ENCODE peak calls at places on chromosomes 5 and 9, in five cellular contexts. D is effector memory CD4-positive, alpha-beta T cell; Z is CD4-positive, CD25-positive, alpha-beta regulatory T cell; S is iPS DF 6.9; R is naive thymus-derived CD4-positive, alpha-beta T cell. E is an unnamed sample.
A peak's percentile ranks its signal among the peaks of the same experiment; 100 is the strongest.

GRCh38 chr5:14217587-14217986 is 74.4 kb downstream of the TRIO start:
- DNase-seq in Z (no peak), R (no peak), S (no peak), D (no peak), E (no peak)

GRCh38 chr5:25858019-25858418 is 1180.4 kb downstream of the CDH9 start:
- DNase-seq in D (no peak), R (no peak), S (peak; percentile 57), Z (no peak), E (no peak)

GRCh38 chr9:126058631-126059030 is 268.0 kb upstream of the MVB12B start:
- DNase-seq in D (no peak), Z (no peak), S (no peak), R (no peak), E (no peak)

GRCh38 chr9:132214027-132214622 is 52.3 kb downstream of the NTNG2 start:
- DNase-seq in Z (no peak), D (no peak), S (peak; percentile 45), R (no peak), E (no peak)

GRCh38 chr5:58542709-58543108 is 40.2 kb upstream of the RAB3C start:
- DNase-seq in Z (no peak), S (no peak), D (no peak), R (no peak), E (no peak)

GRCh38 chr9:108526518-108526917 is 329.3 kb downstream of the ACTL7B start:
- DNase-seq in S (no peak), R (no peak), Z (no peak), D (no peak), E (no peak)

GRCh38 chr5:124979174-124979573 is 232.7 kb upstream of the ZNF608 start:
- DNase-seq in D (no peak), R (no peak), Z (no peak), S (no peak), E (no peak)

GRCh38 chr9:22147818-22148573 is 138.9 kb upstream of the CDKN2B start:
- DNase-seq in Z (no peak), D (peak; percentile 2), S (no peak), R (no peak), E (peak; percentile 28)

GRCh38 chr9:8599937-8600336 is 800.4 kb upstream of the DMAC1 start:
- DNase-seq in S (peak; percentile 39), D (no peak), R (no peak), Z (no peak), E (no peak)

GRCh38 chr9:93001036-93001435 is 53.7 kb downstream of the FGD3 start:
- DNase-seq in D (no peak), S (no peak), R (no peak), Z (no peak), E (peak; percentile 42)

GRCh38 chr5:77379558-77380061 is 112.5 kb downstream of the WDR41 start:
- DNase-seq in S (no peak), Z (no peak), R (no peak), D (no peak), E (peak; percentile 51)

GRCh38 chr5:75277463-75277862 is 40.8 kb upstream of the ANKRD31 start:
- DNase-seq in S (no peak), Z (no peak), R (no peak), D (no peak), E (no peak)

GRCh38 chr5:125237026-125237425 is 490.6 kb upstream of the ZNF608 start:
- DNase-seq in R (no peak), S (no peak), D (no peak), Z (no peak), E (no peak)

GRCh38 chr5:144812770-144813169 is 642.1 kb downstream of the KCTD16 start:
- DNase-seq in S (no peak), Z (no peak), D (no peak), R (no peak), E (no peak)

GRCh38 chr9:93154293-93154903 is 20.3 kb upstream of the NINJ1 start:
- DNase-seq in R (no peak), D (no peak), S (no peak), Z (no peak), E (peak; percentile 39)

GRCh38 chr5:32865475-32865874 is 154.4 kb downstream of the NPR3 start:
- DNase-seq in S (no peak), D (no peak), Z (no peak), R (no peak), E (no peak)

GRCh38 chr9:107173422-107174180 is 109.5 kb upstream of the RAD23B start:
- DNase-seq in R (no peak), D (no peak), Z (no peak), S (no peak), E (no peak)

GRCh38 chr9:2802494-2802921 is 41.4 kb downstream of the PUM3 start:
- DNase-seq in D (no peak), Z (no peak), S (no peak), R (no peak), E (no peak)

GRCh38 chr5:147645172-147645571 is 135.3 kb upstream of the DPYSL3 start:
- DNase-seq in R (no peak), S (no peak), D (no peak), Z (no peak), E (no peak)

GRCh38 chr9:131034268-131034667 is 25.3 kb downstream of the LAMC3 start:
- DNase-seq in S (no peak), Z (no peak), R (no peak), D (no peak), E (no peak)

GRCh38 chr9:120212153-120212852 is 367.7 kb downstream of the CDK5RAP2 start:
- DNase-seq in R (no peak), D (no peak), S (no peak), Z (no peak), E (no peak)

GRCh38 chr9:132648283-132648682 is 21.5 kb downstream of the DDX31 start:
- DNase-seq in D (no peak), S (no peak), R (no peak), Z (no peak), E (no peak)

GRCh38 chr9:69379250-69379982 is 54.4 kb downstream of the ENTREP1 start:
- DNase-seq in Z (no peak), S (no peak), R (no peak), D (no peak), E (no peak)

GRCh38 chr5:122533825-122534224 is 221.8 kb downstream of the SNCAIP start:
- DNase-seq in R (no peak), Z (no peak), D (no peak), S (no peak), E (no peak)

GRCh38 chr5:122534829-122535228 is 222.8 kb downstream of the SNCAIP start:
- DNase-seq in D (no peak), S (no peak), Z (no peak), R (no peak), E (no peak)

GRCh38 chr5:122532035-122532434 is 220.0 kb downstream of the SNCAIP start:
- DNase-seq in S (no peak), Z (no peak), R (no peak), D (no peak), E (no peak)
- H3K27ac ChIP-seq in S (no peak overlapping the region), Z (no peak overlapping the region), R (no peak overlapping the region), D (no peak overlapping the region), E (no peak overlapping the region)

DNA sequence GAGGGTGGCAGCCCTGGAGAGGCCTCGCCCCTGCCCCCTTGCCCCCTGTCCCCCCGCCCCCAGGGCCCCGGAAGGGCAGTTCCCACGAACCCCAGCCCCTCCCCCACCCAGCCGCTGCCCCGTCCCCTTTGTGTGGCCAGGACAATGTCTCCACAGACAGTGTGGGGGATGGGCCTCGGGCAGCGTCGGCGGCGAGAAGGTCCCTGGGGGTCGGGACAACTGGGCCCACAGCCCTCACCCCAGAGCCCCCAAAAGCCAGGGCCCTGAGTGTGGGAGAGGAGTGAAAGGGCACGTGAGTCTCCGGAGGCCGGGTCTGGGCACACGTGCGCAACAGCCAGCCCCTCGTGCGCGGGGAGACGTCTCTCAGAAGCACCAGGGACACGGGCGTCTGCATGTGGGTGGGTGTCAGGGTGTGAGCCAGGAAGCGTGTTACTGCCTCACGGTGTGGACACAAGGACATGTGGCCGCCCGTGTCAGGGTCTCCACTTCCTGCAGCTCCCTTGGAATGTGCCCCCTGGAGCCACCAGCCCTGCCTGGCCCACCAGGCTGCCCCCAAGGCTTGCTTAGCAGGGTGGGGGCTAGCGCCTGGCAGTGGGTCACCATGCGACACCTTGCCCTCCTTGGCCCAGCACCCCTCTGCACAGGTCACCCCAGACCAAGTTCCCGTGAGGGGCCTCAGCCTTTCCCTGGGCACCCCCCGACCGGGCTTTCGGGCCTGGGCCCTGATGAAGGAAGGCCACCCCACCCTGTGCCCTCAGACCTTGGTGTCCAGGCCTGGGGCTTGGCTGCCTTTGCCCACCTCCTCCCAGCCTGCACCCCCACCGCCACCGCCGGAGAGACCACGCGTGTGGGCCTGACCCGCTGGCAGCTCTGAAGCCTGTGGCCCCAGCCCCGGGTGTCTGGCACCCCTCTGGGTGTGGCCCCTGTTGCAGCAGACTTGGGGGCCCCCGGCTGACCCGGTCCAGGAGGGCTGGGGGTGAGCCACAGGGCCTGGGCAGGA is 12.8 kb upstream of the NRARP start:
- DNase-seq in D (no peak), R (peak; percentile 8), S (no peak), Z (no peak), E (no peak)
- H3K4me1 ChIP-seq in D (peaks cover 4% of the 10 kb centered on the region), R (no peaks in the 10 kb centered on the region), S (peaks cover 9% of the 10 kb centered on the region), Z (peaks cover 31% of the 10 kb centered on the region), E (no peaks in the 10 kb centered on the region)

GRCh38 chr5:54360925-54361662 is 50.7 kb upstream of the ARL15 start:
- DNase-seq in Z (no peak), R (no peak), S (no peak), D (no peak), E (no peak)

GRCh38 chr5:54362992-54363630 is 52.7 kb upstream of the ARL15 start:
- DNase-seq in S (no peak), D (no peak), Z (no peak), R (no peak), E (no peak)

GRCh38 chr5:54362434-54362833 is 52.1 kb upstream of the ARL15 start:
- DNase-seq in R (no peak), Z (no peak), D (no peak), S (no peak), E (no peak)

GRCh38 chr5:54360089-54360488 is 49.7 kb upstream of the ARL15 start:
- DNase-seq in D (no peak), S (no peak), R (no peak), Z (no peak), E (no peak)

GRCh38 chr5:54361683-54362411 is 51.5 kb upstream of the ARL15 start:
- DNase-seq in S (no peak), Z (no peak), D (no peak), R (no peak), E (no peak)
- H3K4me3 ChIP-seq in S (no peak overlapping the region), Z (no peak overlapping the region), D (no peak overlapping the region), R (no peak overlapping the region), E (no peak overlapping the region)

GRCh38 chr9:124707667-124708066 is 63.4 kb downstream of the NR6A1 start:
- DNase-seq in D (no peak), S (no peak), R (no peak), Z (no peak), E (no peak)

GRCh38 chr9:124706685-124707084 is 64.4 kb downstream of the NR6A1 start:
- DNase-seq in R (no peak), D (no peak), Z (no peak), S (no peak), E (no peak)

GRCh38 chr9:124709291-124709690 is 61.8 kb downstream of the NR6A1 start:
- DNase-seq in Z (no peak), D (no peak), S (no peak), R (no peak), E (no peak)

GRCh38 chr9:124708633-124709032 is 62.5 kb downstream of the NR6A1 start:
- DNase-seq in R (no peak), S (no peak), Z (no peak), D (no peak), E (no peak)

DNA sequence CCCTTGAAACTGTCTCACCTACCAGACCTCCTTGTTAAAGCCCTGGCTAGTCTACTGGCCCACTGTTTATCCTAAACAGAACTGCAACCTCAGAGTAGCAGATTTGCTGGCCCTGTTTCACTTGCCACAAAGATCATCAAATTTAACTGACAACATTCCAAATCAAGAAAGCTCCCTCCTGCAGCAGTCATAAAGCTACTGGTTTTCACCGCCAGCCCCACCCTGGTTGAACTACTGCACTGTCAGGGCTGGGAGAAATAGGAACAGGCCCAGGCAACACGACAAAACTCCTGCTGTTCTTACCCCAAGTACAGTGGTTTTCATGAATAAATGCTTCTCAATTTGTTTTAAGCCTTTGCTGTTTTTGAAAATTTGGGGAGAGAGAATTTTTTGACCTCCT is 63.0 kb downstream of the NR6A1 start:
- DNase-seq in R (no peak), D (no peak), Z (no peak), S (no peak), E (no peak)
- H3K27ac ChIP-seq in R (no peak overlapping the region), D (no peak overlapping the region), Z (no peak overlapping the region), S (no peak overlapping the region), E (no peak overlapping the region)